ENCODE peak calls at places on chromosomes 11 and 22, in seven cellular contexts. C, V, D, U, R, M and W are unnamed samples.

GRCh38 chr22:43823911-43824665 is 12.0 kb upstream of the EFCAB6 start:
- DNase-seq in C (no peak), V (no peak), D (no peak), U (no peak), R (no peak), M (no peak), W (no peak)

GRCh38 chr22:46377566-46378498 is 42.3 kb downstream of the TRMU start:
- DNase-seq in C (peak), V (no peak), D (no peak), U (peak), R (peak), M (no peak), W (no peak)

GRCh38 chr11:47394050-47394321 is 14.4 kb upstream of the SLC39A13 start:
- DNase-seq in C (no peak), V (no peak), D (no peak), U (no peak), R (no peak), M (no peak), W (no peak)

GRCh38 chr22:47588583-47588970 is 826.1 kb downstream of the TBC1D22A start:
- DNase-seq in C (no peak), V (no peak), D (no peak), U (no peak), R (no peak), M (no peak), W (no peak)

GRCh38 chr11:26187639-26188038 is 144.3 kb upstream of the ANO3 start:
- DNase-seq in C (no peak), V (peak), D (peak), U (no peak), R (peak), M (no peak), W (no peak)

GRCh38 chr11:78961186-78961782 is 386.6 kb upstream of the NARS2 start:
- DNase-seq in C (peak), V (no peak), D (peak), U (no peak), R (peak), M (no peak), W (no peak)

GRCh38 chr22:23122992-23123803 is 18.6 kb downstream of the RSPH14 start:
- DNase-seq in C (no peak), V (no peak), D (no peak), U (no peak), R (no peak), M (no peak), W (no peak)

GRCh38 chr22:22410121-22410520 is 98.4 kb downstream of the ZNF280B start:
- DNase-seq in C (no peak), V (no peak), D (no peak), U (peak), R (no peak), M (peak), W (no peak)

GRCh38 chr22:48750826-48751440 is 1076.7 kb downstream of the BRD1 start:
- DNase-seq in C (no peak), V (no peak), D (no peak), U (no peak), R (no peak), M (no peak), W (no peak)

GRCh38 chr22:18068381-18068988 is 9.3 kb upstream of the PEX26 start:
- DNase-seq in C (no peak), V (no peak), D (no peak), U (no peak), R (no peak), M (no peak), W (no peak)

GRCh38 chr11:60941371-60942119 is 10.4 kb downstream of the SLC15A3 start:
- DNase-seq in C (no peak), V (no peak), D (no peak), U (no peak), R (no peak), M (no peak), W (no peak)

GRCh38 chr11:3043315-3043871 is 13.8 kb downstream of the CARS1 start:
- DNase-seq in C (no peak), V (no peak), D (no peak), U (peak), R (peak), M (no peak), W (no peak)

GRCh38 chr11:69968407-69969347 is 109.4 kb upstream of the ANO1 start:
- DNase-seq in C (no peak), V (no peak), D (no peak), U (peak), R (no peak), M (no peak), W (no peak)

GRCh38 chr22:39123811-39124668 is 27.0 kb downstream of the APOBEC3H start:
- DNase-seq in C (peak), V (no peak), D (no peak), U (no peak), R (no peak), M (no peak), W (no peak)

GRCh38 chr11:120432056-120433018 is 79.2 kb upstream of the GRIK4 start:
- DNase-seq in C (no peak), V (peak), D (peak), U (no peak), R (peak), M (no peak), W (no peak)

GRCh38 chr22:46858181-46858771 is 95.8 kb downstream of the TBC1D22A start:
- DNase-seq in C (no peak), V (no peak), D (no peak), U (no peak), R (no peak), M (no peak), W (no peak)

GRCh38 chr11:122791411-122791810 is 46.9 kb upstream of the CRTAM start:
- DNase-seq in C (no peak), V (no peak), D (no peak), U (no peak), R (no peak), M (no peak), W (no peak)

GRCh38 chr11:8683115-8683807 is 669 bp downstream of the RPL27A start:
- DNase-seq in C (no peak), V (no peak), D (no peak), U (no peak), R (no peak), M (no peak), W (no peak)

GRCh38 chr11:20022363-20023081 is 137.8 kb downstream of the DBX1 start:
- DNase-seq in C (peak), V (peak), D (peak), U (no peak), R (no peak), M (no peak), W (no peak)

GRCh38 chr22:29154364-29155048 is 51.2 kb upstream of the EMID1 start:
- DNase-seq in C (peak), V (peak), D (no peak), U (peak), R (peak), M (peak), W (peak)

GRCh38 chr11:67376421-67376820 is 3.0 kb upstream of the CLCF1 start:
- DNase-seq in C (no peak), V (no peak), D (no peak), U (no peak), R (no peak), M (no peak), W (no peak)